ENCODE peak calls at places on chromosomes 6 and 20, in nine cellular contexts. S, W, P, D, C, G, F, V and I are unnamed samples.

GRCh38 chr20:16942702-16943101 is 194.5 kb downstream of the OTOR start:
- DNase-seq in S (peak; percentile 25), W (no peak), P (peak; percentile 51), D (no peak), C (no peak), G (no peak), F (no peak), V (no peak), I (no peak)

GRCh38 chr6:165497472-165497871 is 165.6 kb downstream of the PDE10A start:
- DNase-seq in S (no peak), W (no peak), P (no peak), D (no peak), C (no peak), G (peak; percentile 31), F (no peak), V (no peak), I (no peak)

GRCh38 chr6:50846109-50846859 is 27.6 kb downstream of the TFAP2B start:
- DNase-seq in S (no peak), W (peak; percentile 69), P (no peak), D (no peak), C (no peak), G (no peak), F (no peak), V (no peak), I (no peak)

GRCh38 chr6:48535569-48535968 is 424.6 kb upstream of the PTCHD4 start:
- DNase-seq in S (peak; percentile 45), W (no peak), P (peak; percentile 1), D (no peak), C (no peak), G (no peak), F (no peak), V (no peak), I (peak; percentile 21)

GRCh38 chr20:56733967-56734366 is 104.9 kb downstream of the TFAP2C start:
- DNase-seq in S (no peak), W (peak; percentile 72), P (no peak), D (no peak), C (no peak), G (no peak), F (no peak), V (no peak), I (no peak)

GRCh38 chr20:52748235-52748950 is 223.8 kb upstream of the TSHZ2 start:
- DNase-seq in S (no peak), W (no peak), P (peak; percentile 62), D (peak; percentile 21), C (no peak), G (no peak), F (no peak), V (peak; percentile 54), I (no peak)

GRCh38 chr20:47287609-47288144 is 68.8 kb downstream of the ZMYND8 start:
- DNase-seq in S (no peak), W (no peak), P (no peak), D (no peak), C (no peak), G (no peak), F (no peak), V (no peak), I (no peak)

GRCh38 chr20:24954151-24954550 is 5.1 kb downstream of the CST7 start:
- DNase-seq in S (no peak), W (peak; percentile 50), P (no peak), D (no peak), C (no peak), G (no peak), F (no peak), V (no peak), I (no peak)

GRCh38 chr6:16064687-16065086 is 64.2 kb upstream of the MYLIP start:
- DNase-seq in S (peak; percentile 12), W (peak; percentile 72), P (no peak), D (no peak), C (no peak), G (no peak), F (no peak), V (no peak), I (no peak)

GRCh38 chr6:112466378-112467151 is 119.4 kb downstream of the RFPL4B start:
- DNase-seq in S (peak; percentile 29), W (no peak), P (peak; percentile 79), D (no peak), C (no peak), G (no peak), F (no peak), V (no peak), I (no peak)

GRCh38 chr6:52377538-52378221 is 15.7 kb downstream of the PAQR8 start:
- DNase-seq in S (no peak), W (no peak), P (no peak), D (no peak), C (no peak), G (no peak), F (no peak), V (no peak), I (no peak)

GRCh38 chr6:35583893-35584688 is 71.4 kb upstream of the TULP1 start:
- DNase-seq in S (no peak), W (peak; percentile 87), P (peak; percentile 72), D (no peak), C (no peak), G (peak; percentile 67), F (peak; percentile 81), V (peak; percentile 68), I (peak; percentile 71)

GRCh38 chr6:110395221-110395620 is 20.2 kb downstream of the DDO start:
- DNase-seq in S (no peak), W (no peak), P (no peak), D (no peak), C (no peak), G (no peak), F (no peak), V (no peak), I (no peak)

GRCh38 chr6:32876603-32877002 is 22.6 kb downstream of the PSMB9 start:
- DNase-seq in S (no peak), W (no peak), P (no peak), D (no peak), C (no peak), G (no peak), F (no peak), V (no peak), I (no peak)

GRCh38 chr6:11494786-11495564 is 42.6 kb upstream of the TMEM170B start:
- DNase-seq in S (no peak), W (no peak), P (no peak), D (no peak), C (no peak), G (no peak), F (no peak), V (no peak), I (no peak)

GRCh38 chr20:51487525-51488279 is 54.8 kb downstream of the NFATC2 start:
- DNase-seq in S (peak; percentile 86), W (no peak), P (peak; percentile 55), D (no peak), C (no peak), G (peak; percentile 53), F (no peak), V (peak; percentile 56), I (no peak)

DNA sequence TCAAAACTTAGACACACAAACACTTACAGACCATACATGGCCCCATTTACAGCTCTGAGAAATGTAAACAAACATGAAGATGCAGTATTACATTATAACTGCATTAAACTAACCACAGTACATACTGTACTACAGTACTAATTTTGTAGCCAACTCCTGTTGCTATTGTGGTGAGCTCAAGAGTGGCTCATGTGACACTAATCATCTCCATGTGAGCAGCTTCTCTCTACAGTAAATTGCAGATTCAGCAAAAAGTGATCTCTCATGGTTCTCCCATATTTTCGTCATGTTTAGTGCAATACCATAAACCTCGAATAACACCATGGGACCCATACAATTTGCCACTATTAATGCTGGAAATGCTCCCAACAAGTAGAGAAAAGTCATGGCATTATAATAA is 860.4 kb downstream of the EPHA7 start:
- DNase-seq in S (no peak), W (no peak), P (peak; percentile 4), D (no peak), C (no peak), G (no peak), F (peak; percentile 19), V (no peak), I (no peak)
- H3K4me3 ChIP-seq in S (no peak overlapping the region), W (no peak overlapping the region), P (no peak overlapping the region), D (no peak overlapping the region), C (no peak overlapping the region), G (no peak overlapping the region), F (no peak overlapping the region), V (no peak overlapping the region), I (no peak overlapping the region)

DNA sequence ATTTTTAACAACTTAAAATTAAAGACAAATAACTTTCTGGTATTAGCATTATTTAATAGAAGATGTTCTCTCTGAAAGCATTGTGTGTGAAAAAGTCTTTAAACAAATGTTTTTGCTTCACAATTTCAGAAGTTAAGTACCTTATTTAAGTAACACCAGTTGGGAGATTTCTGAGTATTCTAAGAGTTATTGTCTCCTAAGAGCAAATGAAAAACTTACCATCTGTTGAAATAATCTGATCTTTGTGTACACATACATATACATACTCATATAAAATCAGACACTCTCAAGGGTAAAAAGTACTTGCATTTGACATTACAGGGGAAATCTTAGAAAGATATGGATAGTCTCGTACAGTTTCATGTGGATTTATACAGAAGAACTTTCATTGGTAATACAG is 2.4 kb downstream of the BTBD3 start:
- DNase-seq in S (no peak), W (no peak), P (no peak), D (no peak), C (no peak), G (no peak), F (no peak), V (no peak), I (no peak)
- H3K4me3 ChIP-seq in S (no peak overlapping the region), W (no peak overlapping the region), P (no peak overlapping the region), D (peak overlapping the region; percentile 67), C (no peak overlapping the region), G (no peak overlapping the region), F (peak overlapping the region; percentile 68), V (no peak overlapping the region), I (no peak overlapping the region)

DNA sequence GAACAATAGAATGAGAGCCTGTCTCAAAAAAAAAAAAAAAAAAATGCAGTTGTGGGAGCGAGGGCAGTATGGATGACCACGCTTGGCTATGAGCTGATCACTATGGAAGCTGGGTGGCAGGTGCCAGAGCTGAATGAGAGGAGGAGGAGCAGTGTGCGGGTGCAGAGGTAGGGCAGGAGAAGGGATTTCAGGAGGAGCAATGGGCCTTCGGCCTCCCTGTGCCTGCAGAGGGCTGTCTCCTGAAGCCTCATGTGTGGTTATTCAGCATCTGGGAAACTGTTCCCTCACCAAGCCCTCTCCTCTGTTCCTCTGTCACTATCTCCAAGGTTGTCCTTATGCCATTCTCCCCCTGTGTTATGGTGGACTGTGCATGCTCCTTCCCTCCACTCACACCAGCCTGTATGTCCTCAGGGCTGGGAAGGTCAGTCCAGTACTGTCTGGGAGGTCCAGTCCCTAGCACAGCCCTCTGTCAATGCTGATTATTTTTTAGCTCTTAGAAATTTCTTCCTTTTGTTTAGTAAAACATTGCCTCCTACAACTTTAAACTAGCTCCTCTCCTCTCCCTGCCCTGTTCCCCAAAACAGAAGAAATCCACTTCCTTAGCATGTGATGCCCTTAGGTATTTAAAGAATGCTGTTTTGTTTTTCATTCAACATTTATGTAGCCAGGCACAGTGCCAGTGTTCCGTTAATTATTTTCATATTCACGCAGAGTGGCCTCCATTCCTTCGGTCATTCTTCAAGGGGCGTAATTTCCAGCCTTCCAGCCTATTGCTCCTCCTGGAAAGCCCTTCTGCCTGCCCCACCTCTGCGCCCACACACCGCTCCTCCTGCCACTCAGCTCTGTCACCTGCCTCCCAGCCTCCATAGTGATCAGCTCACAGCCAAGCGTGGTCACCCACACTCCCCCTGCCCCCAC is 48.9 kb downstream of the CNBD2 start:
- DNase-seq in S (no peak), W (peak; percentile 52), P (peak; percentile 91), D (no peak), C (no peak), G (peak; percentile 81), F (no peak), V (peak; percentile 15), I (no peak)
- H3K4me3 ChIP-seq in S (no peak overlapping the region), W (no peak overlapping the region), P (no peak overlapping the region), D (no peak overlapping the region), C (no peak overlapping the region), G (no peak overlapping the region), F (no peak overlapping the region), V (no peak overlapping the region), I (no peak overlapping the region)

GRCh38 chr6:137486388-137486787 is 7.8 kb downstream of the OLIG3 start:
- DNase-seq in S (no peak), W (peak; percentile 53), P (no peak), D (no peak), C (no peak), G (no peak), F (no peak), V (no peak), I (no peak)
- H3K4me3 ChIP-seq in S (no peak overlapping the region), W (no peak overlapping the region), P (no peak overlapping the region), D (no peak overlapping the region), C (no peak overlapping the region), G (no peak overlapping the region), F (no peak overlapping the region), V (no peak overlapping the region), I (no peak overlapping the region)